ENCODE peak calls at places on chromosomes 4 and X, in ten cellular contexts. U, N, Y, I, Q, B, G, S, M and E are unnamed samples.

GRCh38 chr4:20391912-20392311 is 140.2 kb downstream of the SLIT2 start:
- DNase-seq in U (no peak), N (no peak), Y (no peak), I (no peak), Q (no peak), B (no peak), G (no peak), S (no peak), M (no peak), E (no peak)

GRCh38 chrX:9785944-9786741 is at the start of gene SHROOM2:
- DNase-seq in U (no peak), N (peak), Y (no peak), I (no peak), Q (no peak), B (no peak), G (no peak), S (peak), M (no peak), E (no peak)

GRCh38 chr4:30866444-30866843 is 146.3 kb downstream of the PCDH7 start:
- DNase-seq in U (no peak), N (no peak), Y (no peak), I (no peak), Q (no peak), B (no peak), G (peak), S (peak), M (no peak), E (no peak)

GRCh38 chr4:39526810-39527295 is 386 bp downstream of the UGDH start:
- DNase-seq in U (no peak), N (no peak), Y (peak), I (peak), Q (peak), B (no peak), G (no peak), S (no peak), M (no peak), E (no peak)

GRCh38 chr4:97978791-97979488 is 164.3 kb downstream of the STPG2 start:
- DNase-seq in U (no peak), N (no peak), Y (no peak), I (no peak), Q (no peak), B (no peak), G (no peak), S (no peak), M (no peak), E (no peak)

GRCh38 chrX:138886769-138887168 is 175.3 kb upstream of the FGF13 start:
- DNase-seq in U (no peak), N (no peak), Y (no peak), I (no peak), Q (no peak), B (no peak), G (no peak), S (peak), M (no peak), E (no peak)

GRCh38 chr4:3484057-3484973 is 21.2 kb downstream of the DOK7 start:
- DNase-seq in U (no peak), N (peak), Y (no peak), I (no peak), Q (no peak), B (no peak), G (no peak), S (no peak), M (peak), E (peak)

GRCh38 chrX:102840871-102841705 is 96.0 kb upstream of the RAB40AL start:
- DNase-seq in U (no peak), N (no peak), Y (no peak), I (no peak), Q (no peak), B (no peak), G (peak), S (peak), M (no peak), E (no peak)

GRCh38 chr4:89134775-89135319 is 23.5 kb downstream of the TIGD2 start:
- DNase-seq in U (no peak), N (no peak), Y (peak), I (no peak), Q (no peak), B (no peak), G (peak), S (peak), M (no peak), E (no peak)

GRCh38 chr4:144313370-144313769 is 172.9 kb upstream of the GYPA start:
- DNase-seq in U (no peak), N (no peak), Y (no peak), I (no peak), Q (no peak), B (no peak), G (no peak), S (no peak), M (no peak), E (no peak)

GRCh38 chr4:144316869-144317268 is 176.4 kb upstream of the GYPA start:
- DNase-seq in U (no peak), N (no peak), Y (no peak), I (no peak), Q (no peak), B (no peak), G (no peak), S (no peak), M (no peak), E (peak)

DNA sequence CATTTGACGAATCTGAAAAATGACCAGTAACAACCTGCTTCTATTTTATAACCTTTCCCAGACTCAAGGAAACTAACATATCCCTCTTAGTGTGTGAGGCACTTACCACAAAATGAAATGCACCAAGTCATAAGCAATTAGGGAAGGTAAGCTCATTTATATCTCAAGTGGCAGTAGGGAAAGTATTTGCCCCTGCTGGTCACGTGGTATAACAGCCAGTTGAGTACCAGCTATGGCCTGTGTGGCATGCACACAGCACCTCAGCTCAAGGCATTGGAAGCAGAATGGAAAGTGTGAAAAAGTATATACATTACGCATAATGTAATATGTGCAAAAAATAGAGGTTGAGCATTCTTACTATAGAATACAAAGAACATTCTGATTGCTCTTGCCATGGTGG is 178.3 kb upstream of the GYPA start:
- DNase-seq in U (no peak), N (no peak), Y (no peak), I (no peak), Q (no peak), B (no peak), G (no peak), S (no peak), M (no peak), E (no peak)
- TF ChIP-seq CTCF in U (no peak), N (no peak), Y (no peak), I (no peak), Q (no peak), B (no peak), G (no peak), S (no peak), M (no peak), E (no peak)

DNA sequence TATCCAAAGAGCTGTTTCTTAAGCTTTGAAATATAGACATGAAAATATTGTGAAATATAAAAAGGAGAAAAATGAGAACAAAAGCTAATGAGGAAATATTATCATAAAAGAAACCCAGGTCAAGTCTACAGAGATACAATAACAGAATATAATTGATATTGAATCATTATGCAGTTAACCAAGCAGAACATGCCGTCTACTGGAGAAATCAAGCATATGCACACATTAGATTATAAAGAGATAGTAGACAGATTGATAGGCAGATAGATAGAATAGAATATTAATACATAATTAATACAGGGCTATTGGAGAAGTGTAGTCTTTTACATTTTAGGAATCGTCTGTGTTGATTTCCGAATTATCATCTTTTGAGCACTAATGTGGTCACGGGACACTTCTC is 208.5 kb downstream of the EPHA5 start:
- DNase-seq in U (no peak), N (no peak), Y (no peak), I (no peak), Q (no peak), B (no peak), G (no peak), S (no peak), M (no peak), E (no peak)
- TF ChIP-seq CTCF in U (no peak), N (no peak), Y (no peak), I (no peak), Q (no peak), B (no peak), G (no peak), S (no peak), M (no peak), E (no peak)

GRCh38 chrX:11913001-11913400 is 155.0 kb downstream of the MSL3 start:
- DNase-seq in U (no peak), N (no peak), Y (no peak), I (no peak), Q (no peak), B (no peak), G (no peak), S (no peak), M (no peak), E (no peak)

GRCh38 chrX:11908371-11908770 is 150.3 kb downstream of the MSL3 start:
- DNase-seq in U (no peak), N (no peak), Y (no peak), I (peak), Q (peak), B (no peak), G (peak), S (peak), M (no peak), E (peak)
- TF ChIP-seq CTCF in U (no peak), N (peak), Y (no peak), I (peak), Q (no peak), B (no peak), G (peak), S (peak), M (peak), E (peak)

GRCh38 chrX:68652327-68652930 is 5.0 kb downstream of the STARD8 start:
- DNase-seq in U (no peak), N (no peak), Y (no peak), I (peak), Q (no peak), B (no peak), G (no peak), S (no peak), M (peak), E (no peak)

GRCh38 chrX:68646421-68646820 is 1.0 kb upstream of the STARD8 start:
- DNase-seq in U (no peak), N (no peak), Y (no peak), I (no peak), Q (no peak), B (no peak), G (no peak), S (no peak), M (peak), E (no peak)

GRCh38 chrX:68648960-68649359 is 1.5 kb downstream of the STARD8 start:
- DNase-seq in U (no peak), N (no peak), Y (no peak), I (no peak), Q (no peak), B (no peak), G (no peak), S (no peak), M (no peak), E (no peak)

GRCh38 chrX:68650491-68650890 is 3.0 kb downstream of the STARD8 start:
- DNase-seq in U (no peak), N (no peak), Y (no peak), I (no peak), Q (no peak), B (no peak), G (no peak), S (no peak), M (no peak), E (no peak)

DNA sequence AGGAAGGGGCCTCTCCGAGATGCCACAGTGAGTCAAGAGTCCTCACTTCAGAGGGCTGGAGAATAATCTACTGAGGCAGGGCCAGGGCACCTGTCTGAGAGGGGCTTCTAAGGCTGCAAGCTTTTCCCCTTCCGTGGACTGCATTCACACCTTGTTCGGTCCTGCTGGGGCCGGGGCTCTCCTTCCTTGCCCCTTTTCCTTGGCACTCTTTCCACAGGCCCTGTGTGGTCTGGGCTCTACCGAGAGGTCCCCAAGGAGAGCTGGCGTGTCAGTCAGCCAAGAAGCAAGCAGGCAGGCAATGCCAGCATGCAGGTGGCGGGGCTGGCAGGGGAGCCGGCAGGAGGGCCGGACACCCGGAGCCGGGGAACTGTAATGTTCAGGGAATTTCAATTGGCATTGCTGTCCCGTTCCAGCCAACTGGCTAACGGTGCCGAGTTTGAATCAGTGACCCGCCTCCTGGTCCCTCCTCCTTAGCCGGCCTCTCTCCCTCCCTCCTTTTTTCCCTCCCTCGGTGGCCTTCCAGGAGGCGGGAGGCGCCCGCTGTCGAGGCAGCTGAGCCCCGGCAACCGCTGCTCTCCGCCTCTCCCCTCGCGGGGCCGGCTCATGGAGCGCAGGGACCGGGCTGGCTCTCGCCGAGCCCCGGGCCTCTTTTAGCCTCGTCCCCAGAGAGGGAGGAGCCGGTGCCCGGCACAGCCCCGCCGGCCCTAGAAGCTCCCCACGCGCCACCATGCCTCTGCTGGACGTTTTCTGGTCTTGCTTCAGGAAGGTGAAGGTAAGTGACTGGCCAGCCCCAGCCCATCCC is at the start of gene STARD8:
- DNase-seq in U (no peak), N (no peak), Y (peak), I (no peak), Q (no peak), B (no peak), G (peak), S (peak), M (peak), E (no peak)
- TF ChIP-seq CTCF in U (no peak), N (no peak), Y (no peak), I (no peak), Q (no peak), B (no peak), G (peak), S (no peak), M (no peak), E (no peak)